ENCODE peak calls at places on chromosomes 6 and 20, in four cellular contexts. One of them, this sample, is unnamed.

GRCh38 chr20:45115386-45115774 is 406 bp upstream of the WFDC5 start:
- DNase-seq in AG04450: no peak
- DNase-seq in HCT116: no peak
- DNase-seq in PC-3: no peak
- DNase-seq in this sample: no peak

GRCh38 chr20:40743172-40743775 is 54.2 kb upstream of the MAFB start:
- DNase-seq in AG04450: no peak
- DNase-seq in HCT116: no peak
- DNase-seq in PC-3: no peak
- DNase-seq in this sample: no peak

GRCh38 chr6:128437685-128438084 is 82.7 kb downstream of the PTPRK start:
- DNase-seq in AG04450: no peak
- DNase-seq in HCT116: no peak
- DNase-seq in PC-3: no peak
- DNase-seq in this sample: no peak

GRCh38 chr6:155381856-155382690 is 67.8 kb upstream of the TFB1M start:
- DNase-seq in AG04450: peak
- DNase-seq in HCT116: no peak
- DNase-seq in PC-3: no peak
- DNase-seq in this sample: peak

GRCh38 chr6:7590918-7591302 is 912 bp downstream of the SNRNP48 start:
- DNase-seq in AG04450: no peak
- DNase-seq in HCT116: no peak
- DNase-seq in PC-3: peak
- DNase-seq in this sample: no peak

GRCh38 chr6:87118054-87118453 is 23.1 kb upstream of the CGA start:
- DNase-seq in AG04450: no peak
- DNase-seq in HCT116: peak
- DNase-seq in PC-3: peak
- DNase-seq in this sample: no peak

GRCh38 chr6:73803562-73804221 is 107.7 kb downstream of the CD109 start:
- DNase-seq in AG04450: peak
- DNase-seq in HCT116: peak
- DNase-seq in PC-3: peak
- DNase-seq in this sample: peak

GRCh38 chr6:137879301-137879700 is 12.2 kb downstream of the TNFAIP3 start:
- DNase-seq in AG04450: no peak
- DNase-seq in HCT116: no peak
- DNase-seq in PC-3: no peak
- DNase-seq in this sample: no peak

GRCh38 chr6:39962831-39963230 is 28.6 kb upstream of the MOCS1 start:
- DNase-seq in AG04450: peak
- DNase-seq in HCT116: no peak
- DNase-seq in PC-3: peak
- DNase-seq in this sample: peak

GRCh38 chr6:157952751-157953479 is 28.7 kb upstream of the SYNJ2 start:
- DNase-seq in AG04450: no peak
- DNase-seq in HCT116: no peak
- DNase-seq in PC-3: peak
- DNase-seq in this sample: no peak

GRCh38 chr6:37160922-37161778 is 8.8 kb upstream of the PIM1 start:
- DNase-seq in AG04450: no peak
- DNase-seq in HCT116: no peak
- DNase-seq in PC-3: peak
- DNase-seq in this sample: no peak

GRCh38 chr20:62571667-62572344 is 70.5 kb upstream of the SLCO4A1 start:
- DNase-seq in AG04450: no peak
- DNase-seq in HCT116: peak
- DNase-seq in PC-3: peak
- DNase-seq in this sample: no peak

DNA sequence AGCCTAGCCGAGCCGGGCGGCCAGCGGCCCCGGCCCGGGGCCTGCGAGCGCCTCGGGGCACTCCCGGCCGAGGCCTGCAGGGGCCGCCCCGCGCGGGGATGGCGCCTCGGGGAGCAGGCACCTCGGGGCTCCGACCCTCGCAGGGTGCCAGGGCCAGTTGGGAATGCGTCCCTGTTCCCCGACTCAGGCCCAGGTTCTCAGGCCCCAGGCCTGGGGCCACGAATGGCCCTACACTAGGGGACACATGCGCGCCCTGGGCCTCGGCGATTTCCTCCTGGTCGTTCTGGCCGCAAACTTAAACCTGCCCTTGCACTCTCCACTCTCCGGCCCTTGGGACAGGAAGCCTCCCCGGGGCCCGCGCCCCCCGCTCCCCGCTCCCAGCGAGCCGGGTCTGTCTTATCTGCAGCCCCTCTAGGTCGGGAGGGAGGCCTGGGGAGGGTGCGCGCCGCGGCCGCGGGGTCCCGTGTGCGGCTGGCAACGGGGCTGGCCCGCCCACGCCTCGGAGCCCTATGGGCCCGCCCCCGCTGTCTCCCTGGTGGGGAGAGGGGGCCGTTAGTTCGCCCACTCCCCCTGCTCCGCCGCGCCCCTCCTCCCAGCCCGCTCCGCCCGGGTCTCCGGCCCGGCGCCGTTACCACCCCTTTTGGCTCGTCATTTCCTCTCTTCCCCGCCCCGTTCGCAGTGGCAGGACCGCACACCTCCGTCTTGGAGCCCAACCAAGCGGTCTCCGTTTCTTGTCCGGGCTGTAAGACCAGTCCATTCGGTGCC is 611 bp downstream of the NFYA start:
- DNase-seq in AG04450: no peak
- DNase-seq in HCT116: peak
- DNase-seq in PC-3: peak
- DNase-seq in this sample: no peak
- TF ChIP-seq CTCF in AG04450: peak
- TF ChIP-seq CTCF in HCT116: peak
- TF ChIP-seq CTCF in PC-3: no peak
- TF ChIP-seq CTCF in this sample: no peak

GRCh38 chr6:95354551-95354950 is 222.8 kb upstream of the MANEA start:
- DNase-seq in AG04450: no peak
- DNase-seq in HCT116: no peak
- DNase-seq in PC-3: no peak
- DNase-seq in this sample: no peak

GRCh38 chr6:95357380-95358025 is 219.8 kb upstream of the MANEA start:
- DNase-seq in AG04450: no peak
- DNase-seq in HCT116: no peak
- DNase-seq in PC-3: no peak
- DNase-seq in this sample: no peak

DNA sequence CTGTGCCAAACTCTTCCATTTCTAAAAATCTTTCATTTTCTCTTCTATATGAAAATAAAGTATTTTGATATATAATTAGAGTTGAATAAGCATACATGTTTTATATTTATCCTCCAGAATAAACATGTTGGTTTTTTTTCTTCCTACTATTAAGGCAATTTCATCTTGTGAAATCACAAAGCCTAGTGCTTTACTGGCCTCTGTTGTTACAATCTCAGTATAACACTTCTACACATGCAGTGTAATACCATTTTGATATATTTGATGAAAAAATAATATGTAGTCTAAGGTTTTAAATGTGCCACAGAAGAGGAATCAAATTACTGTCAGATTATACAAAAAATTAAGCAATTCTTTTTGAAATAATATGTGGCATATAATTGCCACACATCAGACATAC is 225.3 kb upstream of the MANEA start:
- DNase-seq in AG04450: no peak
- DNase-seq in HCT116: peak
- DNase-seq in PC-3: peak
- DNase-seq in this sample: no peak
- TF ChIP-seq CTCF in AG04450: no peak
- TF ChIP-seq CTCF in HCT116: no peak
- TF ChIP-seq CTCF in PC-3: peak
- TF ChIP-seq CTCF in this sample: no peak

DNA sequence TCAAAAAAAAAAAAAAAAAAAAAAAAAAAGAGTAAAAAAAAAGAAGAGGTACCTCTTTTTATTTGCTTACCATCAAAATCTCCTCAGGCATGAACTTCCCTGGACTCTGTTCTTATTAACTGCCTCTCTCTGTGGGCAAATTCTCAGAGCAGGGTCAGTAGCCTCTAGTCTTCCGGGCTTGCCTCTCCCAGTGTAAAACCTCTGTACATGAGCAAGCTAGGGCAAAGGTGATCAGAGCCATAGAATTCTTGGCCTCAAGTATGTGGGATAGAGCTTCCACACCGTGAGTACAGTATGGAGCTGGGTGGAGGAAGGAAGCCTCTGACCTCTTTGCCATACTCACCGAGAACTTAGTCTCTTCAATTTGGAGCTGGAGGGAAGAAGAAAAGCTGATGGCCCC is 58.5 kb downstream of the TRPC4AP start:
- DNase-seq in AG04450: no peak
- DNase-seq in HCT116: no peak
- DNase-seq in PC-3: no peak
- DNase-seq in this sample: no peak
- TF ChIP-seq CTCF in AG04450: no peak
- TF ChIP-seq CTCF in HCT116: no peak
- TF ChIP-seq CTCF in PC-3: no peak
- TF ChIP-seq CTCF in this sample: no peak

DNA sequence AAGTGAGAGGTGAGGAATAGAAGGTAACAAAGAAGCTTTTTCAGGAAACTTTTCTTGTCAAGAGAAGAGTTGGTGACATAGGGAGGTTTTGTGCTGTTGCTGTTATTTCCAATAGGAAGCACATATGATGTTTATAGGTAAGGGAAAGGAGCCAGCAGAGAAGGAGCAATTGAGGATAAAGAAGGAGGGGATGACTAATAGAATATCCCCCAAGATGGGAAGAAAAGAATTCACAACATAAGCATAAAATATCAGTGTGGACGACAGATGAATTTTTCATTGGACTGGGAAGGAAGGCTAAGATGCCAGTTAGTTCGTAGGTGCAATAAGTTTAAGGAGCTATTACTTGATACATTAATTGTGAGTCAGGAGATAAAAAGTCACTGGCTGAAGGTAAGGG is 8.5 kb upstream of the BEND6 start:
- DNase-seq in AG04450: no peak
- DNase-seq in HCT116: no peak
- DNase-seq in PC-3: no peak
- DNase-seq in this sample: no peak
- TF ChIP-seq CTCF in AG04450: no peak
- TF ChIP-seq CTCF in HCT116: no peak
- TF ChIP-seq CTCF in PC-3: no peak
- TF ChIP-seq CTCF in this sample: no peak

GRCh38 chr20:16367948-16368560 is 205.2 kb downstream of the KIF16B start:
- DNase-seq in AG04450: no peak
- DNase-seq in HCT116: no peak
- DNase-seq in PC-3: no peak
- DNase-seq in this sample: no peak
- TF ChIP-seq CTCF in AG04450: no peak
- TF ChIP-seq CTCF in HCT116: no peak
- TF ChIP-seq CTCF in PC-3: no peak
- TF ChIP-seq CTCF in this sample: no peak

GRCh38 chr20:24684954-24685691 is 215.7 kb downstream of the SYNDIG1 start:
- DNase-seq in AG04450: no peak
- DNase-seq in HCT116: no peak
- DNase-seq in PC-3: no peak
- DNase-seq in this sample: no peak
- TF ChIP-seq CTCF in AG04450: no peak
- TF ChIP-seq CTCF in HCT116: no peak
- TF ChIP-seq CTCF in PC-3: no peak
- TF ChIP-seq CTCF in this sample: no peak